ENCODE peak calls at places on chromosomes 11 and 22, in four cellular contexts. S is neuronal stem cell, B is H9, J is IMR-90. N is an unnamed sample. For H3K4me1, the result is how much of the 10 kb centered on the place peaks cover.

GRCh38 chr11:83454674-83455073 is 168.5 kb upstream of the CCDC90B start:
- DNase-seq in S (no peak), B (no peak), J (no peak), N (no peak)

GRCh38 chr11:35559949-35560348 is 34.5 kb upstream of the PAMR1 start:
- DNase-seq in S (no peak), B (no peak), J (no peak), N (no peak)

GRCh38 chr22:42960146-42960509 is 54.8 kb downstream of the PACSIN2 start:
- DNase-seq in S (no peak), B (no peak), J (peak), N (no peak)

GRCh38 chr22:19853879-19854777 is 546 bp downstream of the GNB1L start:
- DNase-seq in S (no peak), B (no peak), J (no peak), N (peak)

GRCh38 chr11:80163011-80163410 is 722.2 kb upstream of the TENM4 start:
- DNase-seq in S (no peak), B (no peak), J (peak), N (no peak)

GRCh38 chr11:126084608-126084912 is 21.9 kb upstream of the CDON start:
- DNase-seq in S (no peak), B (no peak), J (no peak), N (no peak)

GRCh38 chr11:3000032-3000961 is 8.2 kb upstream of the NAP1L4 start:
- DNase-seq in S (no peak), B (no peak), J (peak), N (no peak)

GRCh38 chr11:7563269-7563668 is 49.5 kb downstream of the PPFIBP2 start:
- DNase-seq in S (no peak), B (peak), J (no peak), N (no peak)

GRCh38 chr11:112570335-112570734 is 309.7 kb upstream of the PLET1 start:
- DNase-seq in S (no peak), B (no peak), J (no peak), N (no peak)

GRCh38 chr11:73428227-73428626 is 52.0 kb downstream of the RELT start:
- DNase-seq in S (no peak), B (no peak), J (no peak), N (no peak)

GRCh38 chr11:103529217-103529684 is 420.0 kb downstream of the DYNC2H1 start:
- DNase-seq in S (no peak), B (no peak), J (peak), N (peak)

GRCh38 chr11:61761440-61762163 is 9.2 kb downstream of the MYRF start:
- DNase-seq in S (no peak), B (no peak), J (no peak), N (no peak)

GRCh38 chr11:61763930-61764605 is 11.6 kb downstream of the MYRF start:
- DNase-seq in S (no peak), B (no peak), J (no peak), N (no peak)

GRCh38 chr11:61762216-61762615 is 9.8 kb downstream of the MYRF start:
- DNase-seq in S (no peak), B (no peak), J (no peak), N (no peak)

GRCh38 chr11:61762798-61763197 is 10.4 kb downstream of the MYRF start:
- DNase-seq in S (no peak), B (no peak), J (no peak), N (no peak)

GRCh38 chr11:61760946-61761345 is 8.5 kb downstream of the MYRF start:
- DNase-seq in S (no peak), B (no peak), J (no peak), N (no peak)
- H3K9ac ChIP-seq in S (no peak), B (no peak), J (no peak), N (no peak)

GRCh38 chr11:64246874-64247728 is at the start of gene PPP1R14B:
- DNase-seq in S (peak), B (peak), J (peak), N (peak)

GRCh38 chr11:64249038-64249437 is 2.3 kb upstream of the PLCB3 start:
- DNase-seq in S (no peak), B (no peak), J (no peak), N (no peak)

GRCh38 chr11:64247729-64248531 is 1.2 kb upstream of the PPP1R14B start:
- DNase-seq in S (no peak), B (no peak), J (no peak), N (no peak)

GRCh38 chr11:64249563-64250405 is 1.5 kb upstream of the PLCB3 start:
- DNase-seq in S (no peak), B (peak), J (no peak), N (no peak)

DNA sequence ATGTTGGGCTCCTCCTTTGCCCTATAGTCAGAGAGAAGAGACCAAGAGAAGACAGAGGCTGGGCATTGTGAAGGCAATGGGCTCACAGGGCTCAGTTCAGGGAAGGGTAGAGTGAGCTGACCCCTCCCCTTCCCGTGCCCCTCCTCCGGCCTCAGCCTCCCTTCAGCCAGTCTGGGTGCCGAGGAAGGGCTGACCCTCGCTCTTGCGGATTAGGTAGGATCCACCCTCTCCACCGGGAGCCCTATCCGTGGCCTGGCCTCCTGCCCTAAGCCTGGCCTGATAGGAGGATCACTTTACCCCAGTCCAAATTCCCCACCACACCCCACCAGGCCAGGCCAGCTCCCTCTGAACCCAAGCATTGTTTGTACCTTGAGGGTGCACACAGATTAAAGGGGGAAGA is 1.8 kb upstream of the PPP1R14B start:
- DNase-seq in S (no peak), B (peak), J (no peak), N (peak)
- H3K4ac ChIP-seq in S (no peak), B (no peak), J (no peak), N (peak)

DNA sequence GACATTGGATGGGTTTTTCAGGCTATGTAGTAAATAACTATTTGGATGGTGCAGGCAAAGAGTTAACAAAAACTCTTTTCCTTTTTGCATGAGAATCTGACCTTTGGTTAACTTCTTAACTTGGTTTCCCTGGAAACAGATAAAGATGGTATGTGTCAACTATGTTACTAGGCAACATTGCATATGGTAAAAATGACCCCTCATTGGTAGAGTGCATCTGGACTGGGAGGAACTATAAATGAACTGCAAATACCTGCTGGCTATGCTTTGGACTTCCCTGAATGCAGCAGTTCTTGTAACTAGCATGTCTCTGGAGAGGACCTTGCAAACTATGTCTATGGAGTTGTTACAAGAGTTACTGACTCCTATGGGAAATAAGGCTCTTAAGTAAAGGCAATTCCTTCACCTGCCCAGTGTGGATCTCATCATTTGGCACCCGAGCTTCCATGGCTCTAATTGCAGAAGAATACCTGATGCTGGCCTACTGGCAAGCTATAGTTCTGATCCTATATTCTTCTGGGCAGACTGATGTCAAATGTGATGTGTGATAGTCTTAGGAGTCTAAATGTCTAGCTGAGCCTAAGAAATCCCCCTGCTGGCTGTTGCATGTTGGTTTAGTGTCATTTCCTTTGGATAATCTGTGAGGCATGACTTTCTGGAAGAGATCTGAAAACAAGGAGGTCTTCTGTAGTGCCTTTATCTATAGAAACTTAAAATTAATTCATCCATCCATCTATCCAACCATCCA is 126.7 kb upstream of the MTMR2 start:
- DNase-seq in S (no peak), B (no peak), J (peak), N (peak)
- H3K4me1 ChIP-seq in S (under half), B (under half), J (under half), N (under half)

GRCh38 chr11:299951-300735 is 817 bp upstream of the IFITM5 start:
- DNase-seq in S (no peak), B (peak), J (peak), N (peak)

GRCh38 chr11:297666-298405 is 1.5 kb downstream of the IFITM5 start:
- DNase-seq in S (no peak), B (no peak), J (no peak), N (no peak)

GRCh38 chr11:296976-297665 is 2.2 kb downstream of the IFITM5 start:
- DNase-seq in S (no peak), B (no peak), J (no peak), N (no peak)

GRCh38 chr11:298406-299065 is 790 bp downstream of the IFITM5 start:
- DNase-seq in S (no peak), B (no peak), J (no peak), N (no peak)

DNA sequence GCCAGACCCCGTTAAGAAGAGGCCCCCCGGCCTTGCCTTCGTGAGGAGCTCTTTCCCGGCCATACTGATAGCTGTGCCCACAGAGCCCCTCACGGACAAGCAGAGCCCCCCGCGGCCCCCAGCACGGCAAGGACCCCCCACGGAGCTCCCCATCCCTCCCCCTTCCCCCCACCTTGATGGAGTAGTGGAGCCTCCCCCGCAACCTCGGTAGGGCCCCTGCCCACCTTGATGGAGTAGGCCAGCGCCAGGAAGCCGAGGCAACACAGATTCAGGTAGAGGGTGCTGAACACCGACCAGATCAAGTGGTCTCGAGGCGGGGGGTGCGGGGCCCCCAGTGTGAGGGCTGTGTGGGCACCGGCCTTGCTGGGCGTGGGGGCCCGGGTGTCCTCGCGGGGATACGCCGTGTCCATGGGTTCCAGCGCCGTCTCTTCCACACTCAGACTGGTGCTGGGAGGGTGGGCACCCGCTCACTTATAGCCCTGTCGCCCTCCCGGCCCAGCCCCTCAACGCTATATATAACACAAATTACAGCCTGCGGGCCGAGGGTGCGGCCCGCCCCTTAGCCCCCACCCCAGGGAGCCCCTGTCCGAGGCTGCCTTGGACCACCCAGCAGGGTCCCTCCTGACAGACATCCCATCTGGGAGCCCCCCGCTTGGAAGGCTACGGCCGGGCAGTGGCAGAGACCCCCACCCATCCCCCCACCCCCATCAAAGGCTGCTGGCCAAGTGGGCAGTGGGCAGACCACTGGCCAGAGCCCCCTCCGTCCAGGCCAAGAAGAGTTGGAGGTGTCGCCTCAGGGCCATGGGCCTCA is at the start of gene IFITM5:
- DNase-seq in S (no peak), B (no peak), J (no peak), N (no peak)
- H3K9ac ChIP-seq in S (peak), B (no peak), J (no peak), N (no peak)

GRCh38 chr22:35023692-35024363 is 42.1 kb upstream of the ISX start:
- DNase-seq in S (peak), B (peak), J (no peak), N (peak)
- H3K4ac ChIP-seq in S (no peak), B (no peak), J (no peak), N (peak)

DNA sequence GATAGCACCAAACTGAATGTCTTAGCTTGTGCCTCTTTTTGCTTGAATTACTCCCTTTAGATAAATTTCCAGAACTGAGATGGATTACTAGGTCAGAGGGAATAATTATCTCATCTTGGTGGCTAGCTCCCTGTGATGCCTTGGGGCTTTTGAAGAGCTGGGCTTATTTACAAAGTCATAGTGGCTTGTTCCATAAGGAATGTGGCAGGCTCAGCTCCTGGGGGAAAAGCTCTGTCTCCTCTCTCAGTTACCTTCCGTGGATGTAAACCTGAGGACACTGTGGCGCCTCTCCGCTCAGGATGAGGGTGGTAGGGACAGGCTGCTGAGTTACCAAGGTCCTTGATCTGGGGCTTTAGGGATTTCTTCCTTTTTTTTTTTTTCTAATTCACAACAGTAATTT is 121.7 kb downstream of the PARVA start:
- DNase-seq in S (no peak), B (no peak), J (no peak), N (peak)
- H3K4me1 ChIP-seq in S (under half), B (under half), J (under half), N (under half)

GRCh38 chr11:41963406-41963805 is 504.0 kb upstream of the LRRC4C start:
- DNase-seq in S (no peak), B (no peak), J (no peak), N (no peak)
- H3K9ac ChIP-seq in S (no peak), B (no peak), J (no peak), N (no peak)

GRCh38 chr11:66720223-66720898 is 8.7 kb downstream of the SPTBN2 start:
- DNase-seq in S (peak), B (peak), J (peak), N (peak)

GRCh38 chr11:66720899-66721470 is 8.0 kb downstream of the SPTBN2 start:
- DNase-seq in S (no peak), B (no peak), J (no peak), N (no peak)

GRCh38 chr11:66717925-66718319 is 11.1 kb downstream of the SPTBN2 start:
- DNase-seq in S (no peak), B (no peak), J (no peak), N (no peak)

GRCh38 chr11:66718320-66718971 is 10.6 kb downstream of the SPTBN2 start:
- DNase-seq in S (no peak), B (peak), J (no peak), N (no peak)

GRCh38 chr11:66719111-66719872 is 9.7 kb downstream of the SPTBN2 start:
- DNase-seq in S (no peak), B (no peak), J (no peak), N (no peak)
- H3K4ac ChIP-seq in S (no peak), B (no peak), J (no peak), N (no peak)